ENCODE peak calls at places on chromosomes 5 and 9, in six cellular contexts. K, Y, M, U, T and B are unnamed samples.

GRCh38 chr9:125829743-125830142 is 82.6 kb downstream of the PBX3 start:
- DNase-seq in K (no peak), Y (no peak), M (no peak), U (peak; percentile 2), T (peak; percentile 68), B (no peak)

GRCh38 chr5:114903767-114904166 is 265.9 kb downstream of the TRIM36 start:
- DNase-seq in K (no peak), Y (no peak), M (no peak), U (no peak), T (no peak), B (no peak)

GRCh38 chr9:16112116-16112515 is 559.3 kb downstream of the CCDC171 start:
- DNase-seq in K (no peak), Y (no peak), M (no peak), U (no peak), T (no peak), B (no peak)

GRCh38 chr9:99309540-99309939 is 87.5 kb downstream of the SEC61B start:
- DNase-seq in K (no peak), Y (no peak), M (no peak), U (no peak), T (no peak), B (no peak)

GRCh38 chr9:129712595-129713524 is 40.0 kb downstream of the PTGES start:
- DNase-seq in K (peak; percentile 49), Y (no peak), M (no peak), U (no peak), T (no peak), B (peak; percentile 69)

GRCh38 chr5:143073761-143074160 is 303.6 kb downstream of the ARHGAP26 start:
- DNase-seq in K (no peak), Y (no peak), M (no peak), U (no peak), T (no peak), B (no peak)

GRCh38 chr5:9358961-9359686 is 186.8 kb downstream of the SEMA5A start:
- DNase-seq in K (no peak), Y (no peak), M (no peak), U (no peak), T (no peak), B (no peak)

GRCh38 chr5:78569441-78569840 is 79.1 kb downstream of the LHFPL2 start:
- DNase-seq in K (peak; percentile 49), Y (peak; percentile 83), M (peak; percentile 28), U (no peak), T (no peak), B (no peak)

GRCh38 chr9:116837038-116837998 is 150.2 kb downstream of the TRIM32 start:
- DNase-seq in K (peak; percentile 56), Y (no peak), M (no peak), U (no peak), T (no peak), B (no peak)

GRCh38 chr5:14397717-14398116 is 183.9 kb upstream of the OTULINL start:
- DNase-seq in K (no peak), Y (no peak), M (no peak), U (no peak), T (no peak), B (peak; percentile 78)

GRCh38 chr9:38066167-38066906 is 2.7 kb downstream of the SHB start:
- DNase-seq in K (peak; percentile 58), Y (no peak), M (no peak), U (no peak), T (no peak), B (no peak)

GRCh38 chr5:176843673-176844072 is 33.3 kb downstream of the UNC5A start:
- DNase-seq in K (no peak), Y (no peak), M (no peak), U (no peak), T (no peak), B (no peak)
- H3K27me3 ChIP-seq in K (no peaks in the 10 kb centered on the region), Y (no peaks in the 10 kb centered on the region), M (peaks cover 82% of the 10 kb centered on the region), U (no peaks in the 10 kb centered on the region), T (no peaks in the 10 kb centered on the region), B (no peaks in the 10 kb centered on the region)

DNA sequence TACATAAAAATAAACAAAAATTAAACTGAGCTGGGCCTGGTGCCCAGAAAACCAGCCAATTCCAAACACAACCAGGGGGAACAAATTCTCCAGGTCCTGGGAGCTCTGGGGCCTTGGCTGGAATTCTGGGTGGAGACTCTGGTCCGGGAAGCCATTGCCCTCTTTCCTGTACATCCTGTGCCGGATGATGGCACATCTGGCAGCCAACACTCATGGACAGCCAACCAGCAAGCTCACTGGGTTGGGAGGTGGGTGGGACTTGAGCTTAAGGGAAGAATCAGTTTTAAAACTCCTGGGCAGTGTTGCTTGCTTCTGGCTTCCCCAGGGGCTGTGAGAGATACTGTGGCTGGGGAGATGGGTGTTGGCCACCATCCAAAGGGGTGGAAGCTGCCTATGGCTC is 56.1 kb downstream of the PCDH1 start:
- DNase-seq in K (no peak), Y (no peak), M (peak; percentile 36), U (no peak), T (no peak), B (no peak)
- H3K27ac ChIP-seq in K (no peak overlapping the region), Y (no peak overlapping the region), M (peak overlapping the region; percentile 58), U (no peak overlapping the region), T (peak overlapping the region; percentile 55), B (no peak overlapping the region)

GRCh38 chr5:173213236-173213933 is 21.6 kb downstream of the NKX2-5 start:
- DNase-seq in K (no peak), Y (no peak), M (no peak), U (no peak), T (no peak), B (peak; percentile 50)
- H3K27me3 ChIP-seq in K (peaks cover 13% of the 10 kb centered on the region), Y (no peaks in the 10 kb centered on the region), M (peaks cover 3% of the 10 kb centered on the region), U (no peaks in the 10 kb centered on the region), T (no peaks in the 10 kb centered on the region), B (no peaks in the 10 kb centered on the region)

DNA sequence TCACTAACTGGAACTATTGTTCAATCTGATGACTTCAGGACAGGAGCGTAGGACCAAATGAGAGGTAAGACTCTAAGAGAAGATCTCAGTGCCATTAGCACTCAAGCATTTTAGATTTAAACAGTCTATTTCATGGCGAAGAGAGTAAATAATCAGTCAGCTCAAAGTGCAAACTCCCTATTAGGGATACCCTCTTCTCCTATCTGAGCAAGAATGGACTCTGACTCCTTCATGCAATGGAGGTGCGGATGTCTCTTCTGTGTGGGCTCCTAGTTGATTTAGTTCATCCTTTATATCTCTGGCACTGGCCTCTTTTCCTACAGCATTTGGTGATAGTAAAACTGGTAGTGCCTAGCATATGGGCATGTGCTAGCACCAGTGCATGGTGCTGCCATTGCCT is 144.6 kb downstream of the SMC2 start:
- DNase-seq in K (no peak), Y (no peak), M (no peak), U (no peak), T (no peak), B (no peak)
- H3K27ac ChIP-seq in K (no peak overlapping the region), Y (no peak overlapping the region), M (no peak overlapping the region), U (no peak overlapping the region), T (no peak overlapping the region), B (no peak overlapping the region)

GRCh38 chr5:79585129-79585528 is 27.1 kb upstream of the TENT2 start:
- DNase-seq in K (no peak), Y (no peak), M (no peak), U (no peak), T (no peak), B (no peak)
- H3K27me3 ChIP-seq in K (no peaks in the 10 kb centered on the region), Y (no peaks in the 10 kb centered on the region), M (no peaks in the 10 kb centered on the region), U (no peaks in the 10 kb centered on the region), T (no peaks in the 10 kb centered on the region), B (no peaks in the 10 kb centered on the region)

DNA sequence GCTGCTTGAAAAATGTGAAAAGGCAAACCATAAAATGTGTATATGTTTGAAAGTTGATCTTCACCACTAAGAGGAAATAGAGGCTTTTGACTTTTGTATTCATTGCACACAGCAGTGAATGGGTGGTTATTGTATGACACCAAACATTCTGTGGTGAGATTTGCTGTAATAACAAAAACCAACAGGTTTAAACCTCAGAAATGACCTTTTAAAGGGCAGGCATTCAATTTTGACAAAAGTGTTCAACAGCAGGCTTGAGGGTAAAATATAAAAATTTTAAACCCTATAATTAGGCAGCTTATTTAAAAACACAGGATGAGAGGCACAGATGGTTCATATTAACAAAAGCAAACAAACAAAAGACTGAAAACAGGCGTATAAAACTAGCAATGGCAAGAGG is 128.1 kb upstream of the NUDT12 start:
- DNase-seq in K (no peak), Y (no peak), M (no peak), U (no peak), T (no peak), B (no peak)
- H3K27ac ChIP-seq in K (no peak overlapping the region), Y (no peak overlapping the region), M (no peak overlapping the region), U (no peak overlapping the region), T (no peak overlapping the region), B (no peak overlapping the region)

GRCh38 chr5:2739360-2740050 is 12.0 kb downstream of the IRX2 start:
- DNase-seq in K (peak; percentile 20), Y (no peak), M (no peak), U (no peak), T (no peak), B (no peak)
- H3K27me3 ChIP-seq in K (peaks cover 5% of the 10 kb centered on the region), Y (no peaks in the 10 kb centered on the region), M (peaks cover 95% of the 10 kb centered on the region), U (peaks cover 20% of the 10 kb centered on the region), T (peaks cover 34% of the 10 kb centered on the region), B (no peaks in the 10 kb centered on the region)

GRCh38 chr9:108636023-108636422 is 219.8 kb downstream of the ACTL7B start:
- DNase-seq in K (peak; percentile 25), Y (no peak), M (no peak), U (no peak), T (no peak), B (no peak)
- H3K27ac ChIP-seq in K (no peak overlapping the region), Y (no peak overlapping the region), M (no peak overlapping the region), U (no peak overlapping the region), T (no peak overlapping the region), B (no peak overlapping the region)

DNA sequence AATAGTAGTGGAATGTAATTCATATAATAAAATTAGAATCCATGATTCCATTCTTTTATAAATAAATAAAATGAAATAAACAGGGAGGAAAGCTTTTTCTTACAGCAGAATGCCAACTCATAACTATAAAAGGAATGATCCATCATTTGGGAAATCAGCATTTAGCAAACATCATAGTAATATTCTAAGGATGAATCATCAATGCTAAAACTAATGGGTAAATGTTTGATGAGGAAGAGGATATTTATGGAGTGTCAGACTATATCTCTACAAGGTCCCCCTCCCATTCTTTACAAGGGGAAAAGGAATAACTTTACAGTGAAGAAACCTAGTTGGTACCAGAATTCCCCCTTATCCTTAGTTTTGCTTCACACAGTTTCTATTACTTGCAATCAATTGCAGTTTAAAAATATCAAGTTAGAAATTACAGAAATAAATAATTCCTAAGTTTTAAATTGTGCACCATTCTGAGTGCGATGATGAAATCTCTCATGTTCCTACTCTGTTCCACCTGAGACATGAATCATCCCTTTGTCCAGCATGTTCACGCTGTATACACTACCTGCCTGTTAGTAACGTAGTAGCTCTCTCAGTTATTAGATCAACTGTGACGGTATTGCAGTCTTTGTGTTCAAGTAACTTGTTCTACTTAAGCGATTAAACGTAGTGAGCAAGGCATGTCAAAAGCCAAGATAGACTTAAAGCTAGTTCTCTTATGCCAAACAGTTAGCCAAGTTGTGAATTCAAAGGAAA is 14.2 kb upstream of the JAKMIP2 start:
- DNase-seq in K (no peak), Y (no peak), M (no peak), U (no peak), T (no peak), B (no peak)
- H3K27me3 ChIP-seq in K (no peaks in the 10 kb centered on the region), Y (no peaks in the 10 kb centered on the region), M (peaks cover 4% of the 10 kb centered on the region), U (no peaks in the 10 kb centered on the region), T (no peaks in the 10 kb centered on the region), B (no peaks in the 10 kb centered on the region)